ENCODE peak calls at places on chromosomes 5 and 9, in six cellular contexts. H, B, Y, N, F and X are unnamed samples.
A peak's percentile ranks its signal among the peaks of the same experiment; 100 is the strongest.

GRCh38 chr9:113853333-113853732 is 22.8 kb upstream of the ZNF618 start:
- DNase-seq in H (no peak), B (no peak), Y (no peak), N (no peak), F (no peak), X (no peak)

GRCh38 chr5:82259172-82259800 is 18.9 kb downstream of the RPS23 start:
- DNase-seq in H (no peak), B (no peak), Y (no peak), N (peak; percentile 17), F (no peak), X (no peak)

GRCh38 chr9:127980056-127980705 is 608 bp downstream of the EEIG1 start:
- DNase-seq in H (peak; percentile 56), B (peak; percentile 46), Y (no peak), N (no peak), F (peak; percentile 41), X (no peak)

GRCh38 chr5:153546566-153546965 is 56.1 kb downstream of the GRIA1 start:
- DNase-seq in H (no peak), B (no peak), Y (no peak), N (no peak), F (no peak), X (no peak)

GRCh38 chr5:96729156-96729555 is 67.0 kb downstream of the CAST start:
- DNase-seq in H (no peak), B (no peak), Y (no peak), N (no peak), F (no peak), X (no peak)

GRCh38 chr9:136808075-136808780 is 480 bp downstream of the RABL6 start:
- DNase-seq in H (peak; percentile 33), B (peak; percentile 47), Y (no peak), N (no peak), F (no peak), X (no peak)

GRCh38 chr5:55205001-55205400 is 22.1 kb downstream of the MCIDAS start:
- DNase-seq in H (no peak), B (no peak), Y (no peak), N (no peak), F (no peak), X (no peak)

GRCh38 chr9:31236344-31236743 is 1148.1 kb upstream of the ACO1 start:
- DNase-seq in H (no peak), B (no peak), Y (no peak), N (no peak), F (no peak), X (no peak)

GRCh38 chr9:129408535-129409215 is 212.2 kb downstream of the C9orf50 start:
- DNase-seq in H (no peak), B (no peak), Y (no peak), N (no peak), F (no peak), X (no peak)

GRCh38 chr9:123864291-123864690 is 65.6 kb downstream of the DENND1A start:
- DNase-seq in H (no peak), B (no peak), Y (no peak), N (no peak), F (no peak), X (no peak)

GRCh38 chr9:77595426-77596051 is 52.6 kb downstream of the GNA14 start:
- DNase-seq in H (no peak), B (no peak), Y (no peak), N (no peak), F (no peak), X (no peak)

GRCh38 chr5:93611900-93612898 is 29.2 kb downstream of the NR2F1 start:
- DNase-seq in H (no peak), B (no peak), Y (no peak), N (no peak), F (no peak), X (no peak)

GRCh38 chr5:170332058-170332457 is 34.5 kb upstream of the LCP2 start:
- DNase-seq in H (no peak), B (no peak), Y (no peak), N (no peak), F (no peak), X (no peak)

GRCh38 chr9:129102791-129103594 is 7.6 kb downstream of the CRAT start:
- DNase-seq in H (no peak), B (no peak), Y (peak; percentile 15), N (peak; percentile 43), F (no peak), X (no peak)

GRCh38 chr9:88685966-88686365 is 151.0 kb downstream of the NXNL2 start:
- DNase-seq in H (no peak), B (no peak), Y (no peak), N (no peak), F (no peak), X (no peak)

GRCh38 chr5:77426670-77427069 is 65.4 kb downstream of the WDR41 start:
- DNase-seq in H (no peak), B (no peak), Y (no peak), N (no peak), F (no peak), X (no peak)

GRCh38 chr9:31320507-31320906 is 1063.9 kb upstream of the ACO1 start:
- DNase-seq in H (no peak), B (no peak), Y (no peak), N (no peak), F (no peak), X (no peak)

GRCh38 chr5:150514708-150515211 is 6.8 kb downstream of the NDST1 start:
- DNase-seq in H (no peak), B (no peak), Y (no peak), N (no peak), F (no peak), X (no peak)

GRCh38 chr5:172637122-172637580 is 3.9 kb upstream of the NEURL1B start:
- DNase-seq in H (no peak), B (no peak), Y (no peak), N (no peak), F (no peak), X (no peak)

GRCh38 chr5:173327084-173327947 is 898 bp downstream of the STC2 start:
- DNase-seq in H (peak; percentile 8), B (no peak), Y (no peak), N (peak; percentile 20), F (no peak), X (no peak)

GRCh38 chr9:29245351-29245750 is 1672.1 kb upstream of the C9orf72 start:
- DNase-seq in H (no peak), B (no peak), Y (no peak), N (no peak), F (no peak), X (no peak)

GRCh38 chr9:70603020-70603411 is 188.6 kb upstream of the KLF9 start:
- DNase-seq in H (no peak), B (no peak), Y (no peak), N (no peak), F (no peak), X (no peak)

GRCh38 chr5:50667653-50668403 is 1.4 kb downstream of the PARP8 start:
- DNase-seq in H (peak; percentile 83), B (peak; percentile 83), Y (peak; percentile 63), N (peak; percentile 51), F (peak; percentile 62), X (peak; percentile 73)

GRCh38 chr9:115717711-115718173 is 435.8 kb upstream of the PAPPA start:
- DNase-seq in H (no peak), B (no peak), Y (no peak), N (peak; percentile 5), F (no peak), X (no peak)

GRCh38 chr5:8233479-8233878 is 364.5 kb downstream of the MTRR start:
- DNase-seq in H (no peak), B (no peak), Y (no peak), N (no peak), F (no peak), X (no peak)

GRCh38 chr5:179162351-179163235 is 102.4 kb downstream of the ZNF354C start:
- DNase-seq in H (no peak), B (no peak), Y (no peak), N (no peak), F (no peak), X (no peak)

GRCh38 chr5:38330207-38330606 is 71.8 kb downstream of the EGFLAM start:
- DNase-seq in H (no peak), B (no peak), Y (no peak), N (no peak), F (no peak), X (no peak)

GRCh38 chr9:78691531-78691930 is 394.6 kb downstream of the PSAT1 start:
- DNase-seq in H (no peak), B (no peak), Y (no peak), N (no peak), F (no peak), X (no peak)

GRCh38 chr9:133125706-133126696 is 5.0 kb upstream of the RALGDS start:
- DNase-seq in H (no peak), B (no peak), Y (peak; percentile 30), N (no peak), F (no peak), X (no peak)

GRCh38 chr9:130418776-130419175 is 26.0 kb upstream of the ASS1 start:
- DNase-seq in H (no peak), B (no peak), Y (no peak), N (no peak), F (no peak), X (no peak)

GRCh38 chr9:110538621-110539020 is 40.9 kb downstream of the SVEP1 start:
- DNase-seq in H (no peak), B (no peak), Y (no peak), N (no peak), F (no peak), X (no peak)

GRCh38 chr5:140557136-140557805 is at the start of gene SRA1:
- DNase-seq in H (peak; percentile 90), B (peak; percentile 76), Y (peak; percentile 95), N (peak; percentile 87), F (peak; percentile 84), X (peak; percentile 64)

GRCh38 chr5:36596247-36596646 is 10.2 kb upstream of the SLC1A3 start:
- DNase-seq in H (no peak), B (no peak), Y (no peak), N (no peak), F (no peak), X (no peak)

GRCh38 chr5:135221696-135222095 is 177.3 kb downstream of the MACROH2A1 start:
- DNase-seq in H (no peak), B (no peak), Y (no peak), N (no peak), F (no peak), X (no peak)

GRCh38 chr9:91141407-91141973 is 220.2 kb downstream of the AUH start:
- DNase-seq in H (no peak), B (no peak), Y (no peak), N (no peak), F (no peak), X (no peak)

GRCh38 chr5:120808135-120808534 is 344.0 kb downstream of the PRR16 start:
- DNase-seq in H (no peak), B (no peak), Y (no peak), N (no peak), F (no peak), X (no peak)

GRCh38 chr9:77166193-77166592 is 11.1 kb upstream of the VPS13A start:
- DNase-seq in H (no peak), B (no peak), Y (no peak), N (no peak), F (no peak), X (no peak)

GRCh38 chr5:163622796-163623195 is 117.4 kb downstream of the MAT2B start:
- DNase-seq in H (no peak), B (no peak), Y (no peak), N (no peak), F (no peak), X (no peak)